ENCODE peak calls at places on chromosome 10, in ten cellular contexts. L, D, Y, C, K, X, O, T, Z and S are unnamed samples.

GRCh38 chr10:117237401-117237991 is 3.4 kb upstream of the SLC18A2 start:
- DNase-seq in L (no peak), K (no peak), C (no peak), X (no peak), D (no peak), Z (no peak), Y (no peak), O (no peak), T (no peak), S (no peak)

GRCh38 chr10:18000601-18001000 is 48.9 kb downstream of the SLC39A12 start:
- DNase-seq in Y (no peak), Z (no peak), C (no peak), K (no peak), L (no peak), O (no peak), X (no peak), D (no peak), T (no peak), S (no peak)

GRCh38 chr10:77274046-77274795 is 363.4 kb downstream of the KCNMA1 start:
- DNase-seq in L (peak), C (no peak), K (no peak), Y (peak), T (no peak), D (no peak), O (no peak), Z (no peak), X (no peak), S (no peak)

GRCh38 chr10:72038458-72039001 is 49.8 kb downstream of the SPOCK2 start:
- DNase-seq in T (no peak), K (no peak), D (no peak), Y (peak), C (no peak), X (no peak), Z (no peak), O (no peak), L (peak), S (no peak)

GRCh38 chr10:35884657-35885071 is 242.6 kb upstream of the FZD8 start:
- DNase-seq in C (no peak), T (no peak), O (no peak), D (no peak), K (no peak), L (no peak), X (no peak), Z (no peak), Y (no peak), S (no peak)

GRCh38 chr10:20737107-20737506 is 160.0 kb downstream of the NEBL start:
- DNase-seq in Y (no peak), T (no peak), L (no peak), Z (no peak), K (no peak), O (no peak), X (no peak), D (no peak), C (no peak), S (no peak)

GRCh38 chr10:132905661-132906060 is 36.7 kb downstream of the CFAP46 start:
- DNase-seq in O (no peak), T (no peak), D (peak), C (no peak), X (no peak), K (no peak), Y (no peak), Z (peak), L (no peak), S (no peak)

GRCh38 chr10:133113847-133114246 is 26.1 kb downstream of the ADGRA1 start:
- DNase-seq in Y (no peak), T (no peak), C (no peak), K (no peak), L (no peak), D (no peak), X (no peak), O (no peak), Z (no peak), S (no peak)

GRCh38 chr10:5464521-5464920 is 34.8 kb downstream of the CALML5 start:
- DNase-seq in L (no peak), Z (no peak), O (no peak), Y (no peak), K (no peak), X (no peak), T (no peak), C (no peak), D (no peak), S (no peak)

GRCh38 chr10:103772096-103772845 is 83.1 kb downstream of the SH3PXD2A start:
- DNase-seq in O (peak), Z (peak), X (peak), T (peak), Y (peak), C (peak), L (peak), K (peak), D (peak), S (peak)

GRCh38 chr10:29646960-29647431 is 12.2 kb upstream of the SVIL start:
- DNase-seq in L (peak), X (no peak), T (no peak), K (no peak), O (no peak), D (no peak), C (no peak), Z (no peak), Y (no peak), S (no peak)

GRCh38 chr10:11551915-11552602 is 59.4 kb downstream of the USP6NL start:
- DNase-seq in C (no peak), Z (no peak), L (peak), K (no peak), Y (peak), O (no peak), D (no peak), X (peak), T (no peak), S (no peak)

GRCh38 chr10:104657458-104657857 is 16.4 kb downstream of the SORCS3 start:
- DNase-seq in K (no peak), D (no peak), T (no peak), C (no peak), Z (no peak), Y (no peak), X (no peak), O (no peak), L (no peak), S (no peak)

GRCh38 chr10:97321807-97322195 is 2.7 kb downstream of the FRAT1 start:
- DNase-seq in C (no peak), L (no peak), Y (no peak), X (no peak), K (no peak), D (no peak), Z (no peak), T (no peak), O (no peak), S (no peak)

GRCh38 chr10:1738950-1739349 is 1.6 kb upstream of the ADARB2 start:
- DNase-seq in C (no peak), T (no peak), Z (no peak), D (no peak), X (no peak), L (no peak), K (no peak), O (no peak), Y (no peak), S (no peak)

GRCh38 chr10:43229208-43230061 is 37.4 kb downstream of the RASGEF1A start:
- DNase-seq in C (peak), T (peak), L (no peak), K (peak), Y (no peak), D (peak), Z (peak), O (peak), X (no peak), S (no peak)

GRCh38 chr10:43174969-43175368 is 36.7 kb downstream of the CSGALNACT2 start:
- DNase-seq in X (no peak), D (no peak), Z (no peak), Y (no peak), L (no peak), O (no peak), K (no peak), C (no peak), T (no peak), S (no peak)

GRCh38 chr10:119269737-119270136 is 62.4 kb downstream of the GRK5 start:
- DNase-seq in C (no peak), O (no peak), X (no peak), L (no peak), D (no peak), Y (no peak), T (no peak), Z (no peak), K (no peak), S (no peak)

GRCh38 chr10:20494474-20494873 is 402.6 kb downstream of the NEBL start:
- DNase-seq in D (no peak), L (peak), Y (no peak), Z (no peak), O (no peak), T (no peak), X (no peak), C (no peak), K (no peak), S (no peak)

GRCh38 chr10:29926649-29927048 is 132.7 kb downstream of the JCAD start:
- DNase-seq in T (no peak), C (no peak), Z (no peak), L (peak), K (no peak), Y (no peak), O (no peak), D (peak), X (no peak), S (no peak)

GRCh38 chr10:83603708-83604107 is 535.6 kb upstream of the GHITM start:
- DNase-seq in X (no peak), T (no peak), O (no peak), L (peak), Z (no peak), Y (no peak), C (no peak), D (no peak), K (no peak), S (no peak)

GRCh38 chr10:125625586-125625985 is 57.4 kb downstream of the TEX36 start:
- DNase-seq in Y (no peak), C (no peak), K (no peak), Z (no peak), L (no peak), D (no peak), O (no peak), T (no peak), X (no peak), S (no peak)

GRCh38 chr10:62183442-62183841 is 85.2 kb downstream of the RTKN2 start:
- DNase-seq in Y (no peak), L (no peak), K (no peak), D (no peak), X (no peak), T (no peak), O (no peak), Z (no peak), C (no peak), S (no peak)

GRCh38 chr10:103916254-103916653 is 1.7 kb downstream of the STN1 start:
- DNase-seq in L (no peak), X (no peak), O (no peak), D (no peak), Y (no peak), C (no peak), K (no peak), T (no peak), Z (no peak), S (no peak)

GRCh38 chr10:126218778-126219649 is 169.3 kb downstream of the ADAM12 start:
- DNase-seq in X (no peak), O (no peak), Z (no peak), D (no peak), T (no peak), C (no peak), L (no peak), K (no peak), Y (no peak), S (no peak)

GRCh38 chr10:84546609-84547008 is 218.2 kb downstream of the CCSER2 start:
- DNase-seq in Y (no peak), O (peak), K (no peak), X (no peak), L (no peak), T (no peak), Z (no peak), D (no peak), C (no peak), S (no peak)

GRCh38 chr10:101141622-101142532 is 10.8 kb downstream of the TLX1 start:
- DNase-seq in L (peak), T (peak), X (peak), D (peak), K (peak), Y (peak), C (peak), Z (peak), O (peak), S (peak)

GRCh38 chr10:132418520-132419416 is 21.8 kb downstream of the PWWP2B start:
- DNase-seq in Y (no peak), L (peak), T (no peak), K (no peak), C (peak), X (peak), Z (peak), D (peak), O (peak), S (no peak)

GRCh38 chr10:9222917-9223316 is 1168.4 kb downstream of the GATA3 start:
- DNase-seq in Z (no peak), Y (no peak), C (no peak), T (no peak), X (no peak), D (no peak), L (peak), K (no peak), O (no peak), S (no peak)

GRCh38 chr10:15353471-15353870 is 17.6 kb downstream of the FAM171A1 start:
- DNase-seq in D (no peak), Y (no peak), L (no peak), O (no peak), K (no peak), Z (no peak), C (no peak), X (no peak), T (no peak), S (no peak)

GRCh38 chr10:13924020-13924725 is 337.4 kb downstream of the PRPF18 start:
- DNase-seq in C (no peak), X (no peak), T (peak), Z (no peak), L (peak), K (no peak), O (no peak), D (no peak), Y (peak), S (peak)

GRCh38 chr10:22027666-22028238 is 24.2 kb upstream of the DNAJC1 start:
- DNase-seq in X (no peak), K (no peak), O (no peak), D (no peak), L (no peak), C (no peak), Y (no peak), Z (no peak), T (no peak), S (no peak)

GRCh38 chr10:78597791-78598555 is 470.8 kb upstream of the ZMIZ1 start:
- DNase-seq in K (no peak), Z (no peak), L (no peak), D (no peak), Y (no peak), T (no peak), O (no peak), X (no peak), C (no peak), S (no peak)

GRCh38 chr10:88291289-88292184 is 291.6 kb downstream of the RNLS start:
- DNase-seq in K (no peak), D (no peak), Y (no peak), L (peak), Z (no peak), X (no peak), T (no peak), C (no peak), O (no peak), S (no peak)
- TF ChIP-seq CTCF in K (no peak), D (no peak), Y (no peak), L (no peak), Z (no peak), X (no peak), T (no peak), C (no peak), O (no peak), S (no peak)

DNA sequence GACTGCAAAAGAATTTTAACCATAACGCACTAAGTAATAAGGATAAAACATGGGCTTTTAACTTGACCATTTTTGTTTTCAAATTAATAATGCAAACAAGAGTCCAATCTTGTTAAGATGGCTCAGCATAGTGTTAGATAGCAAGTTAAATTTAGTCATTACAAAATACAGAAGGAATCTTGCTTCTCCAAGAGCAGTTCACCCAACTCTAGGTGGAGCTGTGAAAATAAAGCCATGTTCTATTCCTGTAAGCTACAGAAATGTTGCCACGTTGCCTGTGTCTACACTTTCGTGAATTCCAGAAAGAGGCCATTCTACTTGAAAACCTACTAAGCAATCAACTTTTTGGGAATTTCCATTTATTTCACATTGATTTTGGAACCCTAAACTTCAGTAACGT is 191.9 kb downstream of the SFMBT2 start:
- DNase-seq in L (peak), O (no peak), Z (no peak), C (no peak), K (no peak), T (no peak), Y (no peak), D (no peak), X (no peak), S (no peak)
- TF ChIP-seq CTCF in L (peak), O (no peak), Z (no peak), C (no peak), K (no peak), T (no peak), Y (no peak), D (no peak), X (no peak), S (no peak)

GRCh38 chr10:91090761-91091529 is 129.5 kb upstream of the PCGF5 start:
- DNase-seq in D (no peak), T (no peak), O (no peak), Y (no peak), X (no peak), Z (no peak), C (no peak), K (no peak), L (peak), S (no peak)

GRCh38 chr10:91091780-91092179 is 128.7 kb upstream of the PCGF5 start:
- DNase-seq in K (no peak), X (no peak), L (no peak), Z (no peak), C (no peak), O (no peak), Y (no peak), T (no peak), D (no peak), S (no peak)

GRCh38 chr10:91088300-91089140 is 131.9 kb upstream of the PCGF5 start:
- DNase-seq in C (no peak), D (no peak), O (no peak), Y (no peak), Z (no peak), L (peak), T (no peak), K (no peak), X (peak), S (no peak)
- TF ChIP-seq CTCF in C (no peak), D (no peak), O (no peak), Y (peak), Z (no peak), L (no peak), T (no peak), K (no peak), X (no peak), S (peak)

GRCh38 chr10:129719415-129719739 is 244.7 kb downstream of the EBF3 start:
- DNase-seq in O (no peak), Z (peak), D (no peak), K (no peak), L (no peak), C (no peak), Y (no peak), X (no peak), T (no peak), S (no peak)
- TF ChIP-seq CTCF in O (no peak), Z (no peak), D (no peak), K (no peak), L (no peak), C (no peak), Y (no peak), X (no peak), T (no peak), S (no peak)

GRCh38 chr10:115948415-115948814 is 324.6 kb downstream of the GFRA1 start:
- DNase-seq in X (no peak), Z (no peak), O (no peak), D (no peak), L (peak), K (no peak), C (no peak), T (no peak), Y (no peak), S (peak)
- TF ChIP-seq CTCF in X (peak), Z (peak), O (no peak), D (no peak), L (peak), K (peak), C (no peak), T (no peak), Y (peak), S (peak)

GRCh38 chr10:34827087-34827766 is 12.1 kb upstream of the PARD3 start:
- DNase-seq in O (no peak), X (no peak), T (no peak), D (no peak), C (peak), K (no peak), Z (no peak), L (no peak), Y (no peak), S (no peak)

GRCh38 chr10:34825433-34825832 is 10.3 kb upstream of the PARD3 start:
- DNase-seq in L (no peak), T (no peak), K (no peak), Z (no peak), O (no peak), Y (no peak), X (no peak), D (no peak), C (no peak), S (no peak)

GRCh38 chr10:34821587-34822585 is 6.8 kb upstream of the PARD3 start:
- DNase-seq in O (no peak), T (no peak), X (no peak), Z (no peak), D (no peak), K (no peak), Y (no peak), L (no peak), C (peak), S (no peak)

GRCh38 chr10:34826221-34826620 is 11.1 kb upstream of the PARD3 start:
- DNase-seq in Z (no peak), C (peak), O (no peak), X (peak), L (no peak), K (no peak), Y (no peak), D (peak), T (no peak), S (no peak)

DNA sequence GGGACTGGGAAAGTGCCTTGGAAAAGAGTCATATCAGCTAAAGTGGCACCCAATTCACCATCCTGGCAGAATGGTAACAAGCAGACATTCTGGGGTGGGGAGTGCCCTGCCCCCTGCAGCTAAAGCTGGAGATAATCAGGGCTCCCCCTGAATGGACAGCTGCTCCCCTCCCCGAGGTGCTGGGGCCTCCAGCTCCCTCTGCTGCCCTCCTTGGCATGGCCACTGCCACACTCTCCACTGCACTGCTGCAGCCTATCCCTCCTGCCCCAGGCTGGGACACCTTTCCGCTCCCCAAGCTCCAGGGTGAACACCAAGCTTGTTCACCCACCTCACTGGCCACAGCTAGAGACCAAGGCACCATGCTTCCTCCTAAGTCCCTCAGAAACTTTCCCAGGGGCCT is 9.8 kb upstream of the PARD3 start:
- DNase-seq in K (peak), L (no peak), C (peak), Y (no peak), X (no peak), D (peak), O (no peak), Z (no peak), T (no peak), S (no peak)
- TF ChIP-seq CTCF in K (no peak), L (peak), C (no peak), Y (peak), X (peak), D (no peak), O (no peak), Z (no peak), T (no peak), S (peak)